ENCODE peak calls at places on chromosomes 6 and 20, in seven cellular contexts. S is H9; X is Panc1; W is brain microvascular endothelial cell; H is effector memory CD4-positive, alpha-beta T cell; O is thoracic aorta; G is CD8-positive, alpha-beta T cell. K is an unnamed sample.

GRCh38 chr6:1226208-1227099 is 85.4 kb upstream of the FOXQ1 start:
- DNase-seq in S (no peak), X (no peak), W (no peak), H (no peak), O (no peak), G (no peak), K (no peak)

GRCh38 chr6:138514860-138515540 is 15.7 kb upstream of the NHSL1 start:
- DNase-seq in S (no peak), X (no peak), W (no peak), H (peak; percentile 5), O (no peak), G (peak; percentile 55), K (no peak)

GRCh38 chr6:35058827-35059522 is 82.2 kb downstream of the TCP11 start:
- DNase-seq in S (no peak), X (no peak), W (no peak), H (no peak), O (no peak), G (no peak), K (no peak)

GRCh38 chr6:166940643-166941068 is 15.7 kb downstream of the RNASET2 start:
- DNase-seq in S (no peak), X (peak; percentile 18), W (peak; percentile 65), H (no peak), O (no peak), G (no peak), K (no peak)

GRCh38 chr20:50625986-50626677 is 65.2 kb downstream of the RIPOR3 start:
- DNase-seq in S (peak; percentile 93), X (no peak), W (peak; percentile 34), H (no peak), O (no peak), G (no peak), K (no peak)

GRCh38 chr6:44627879-44628271 is 240.4 kb downstream of the CDC5L start:
- DNase-seq in S (no peak), X (no peak), W (no peak), H (no peak), O (no peak), G (no peak), K (no peak)

GRCh38 chr6:105733556-105734162 is 330.8 kb upstream of the PREP start:
- DNase-seq in S (no peak), X (no peak), W (no peak), H (no peak), O (no peak), G (no peak), K (peak; percentile 37)

GRCh38 chr20:10586296-10586695 is 87.5 kb downstream of the JAG1 start:
- DNase-seq in S (no peak), X (no peak), W (no peak), H (no peak), O (no peak), G (no peak), K (no peak)

GRCh38 chr20:51095755-51096509 is 73.0 kb upstream of the KCNG1 start:
- DNase-seq in S (no peak), X (no peak), W (no peak), H (no peak), O (no peak), G (no peak), K (no peak)

GRCh38 chr20:24773168-24773567 is 175.9 kb upstream of the CST7 start:
- DNase-seq in S (no peak), X (no peak), W (no peak), H (no peak), O (no peak), G (no peak), K (no peak)

GRCh38 chr6:90355965-90356364 is 59.3 kb upstream of the BACH2 start:
- DNase-seq in S (no peak), X (no peak), W (no peak), H (no peak), O (no peak), G (no peak), K (no peak)

GRCh38 chr6:32369678-32370077 is 2.0 kb downstream of the TSBP1 start:
- DNase-seq in S (no peak), X (peak; percentile 30), W (peak; percentile 83), H (no peak), O (no peak), G (no peak), K (no peak)

GRCh38 chr6:43867246-43867645 is 97.2 kb downstream of the VEGFA start:
- DNase-seq in S (no peak), X (no peak), W (no peak), H (no peak), O (no peak), G (no peak), K (no peak)

GRCh38 chr6:128725271-128726233 is 157.4 kb upstream of the LAMA2 start:
- DNase-seq in S (no peak), X (peak; percentile 2), W (peak; percentile 34), H (no peak), O (no peak), G (no peak), K (no peak)

GRCh38 chr6:4480788-4481725 is 295.1 kb upstream of the CDYL start:
- DNase-seq in S (no peak), X (no peak), W (no peak), H (no peak), O (no peak), G (no peak), K (no peak)

GRCh38 chr20:19738936-19739335 is 19.1 kb upstream of the RIN2 start:
- DNase-seq in S (no peak), X (no peak), W (no peak), H (no peak), O (no peak), G (no peak), K (no peak)

GRCh38 chr6:89146748-89147715 is 1.2 kb downstream of the PM20D2 start:
- DNase-seq in S (peak; percentile 58), X (no peak), W (no peak), H (no peak), O (no peak), G (no peak), K (no peak)

GRCh38 chr6:39005774-39006173 is 42.8 kb upstream of the GLP1R start:
- DNase-seq in S (no peak), X (no peak), W (no peak), H (no peak), O (no peak), G (no peak), K (no peak)

GRCh38 chr20:62711703-62712101 is 3.1 kb downstream of the NTSR1 start:
- DNase-seq in S (no peak), X (no peak), W (no peak), H (no peak), O (no peak), G (no peak), K (no peak)

GRCh38 chr20:58597021-58597940 is 53.8 kb upstream of the STX16 start:
- DNase-seq in S (no peak), X (no peak), W (no peak), H (no peak), O (no peak), G (no peak), K (no peak)

GRCh38 chr6:140854363-140854762 is 1278.4 kb upstream of the GJE1 start:
- DNase-seq in S (no peak), X (no peak), W (no peak), H (no peak), O (no peak), G (no peak), K (no peak)

GRCh38 chr6:34011298-34011697 is 134.6 kb downstream of the GRM4 start:
- DNase-seq in S (no peak), X (no peak), W (no peak), H (no peak), O (no peak), G (no peak), K (no peak)

GRCh38 chr6:136077834-136078576 is 172.1 kb downstream of the MTFR2 start:
- DNase-seq in S (no peak), X (peak; percentile 2), W (peak; percentile 70), H (no peak), O (no peak), G (no peak), K (no peak)

GRCh38 chr6:11343963-11344714 is 111.7 kb upstream of the NEDD9 start:
- DNase-seq in S (no peak), X (no peak), W (no peak), H (no peak), O (no peak), G (no peak), K (no peak)

GRCh38 chr6:11341867-11342266 is 109.4 kb upstream of the NEDD9 start:
- DNase-seq in S (no peak), X (no peak), W (no peak), H (no peak), O (no peak), G (no peak), K (no peak)

GRCh38 chr6:11349880-11350279 is 117.4 kb upstream of the NEDD9 start:
- DNase-seq in S (no peak), X (no peak), W (no peak), H (no peak), O (no peak), G (no peak), K (no peak)

GRCh38 chr6:11350294-11350693 is 117.8 kb upstream of the NEDD9 start:
- DNase-seq in S (no peak), X (no peak), W (no peak), H (no peak), O (no peak), G (no peak), K (no peak)

GRCh38 chr6:11346516-11346915 is 114.0 kb upstream of the NEDD9 start:
- DNase-seq in S (no peak), X (no peak), W (no peak), H (no peak), O (no peak), G (no peak), K (no peak)
- H3K27ac ChIP-seq in S (no peak overlapping the region), X (no peak overlapping the region), W (no peak overlapping the region), H (no peak overlapping the region), O (no peak overlapping the region), G (no peak overlapping the region), K (no peak overlapping the region)

GRCh38 chr6:26224940-26225847 is 138.0 kb downstream of the HFE start:
- DNase-seq in S (peak; percentile 78), X (no peak), W (peak; percentile 79), H (no peak), O (no peak), G (no peak), K (no peak)
- H3K27ac ChIP-seq in S (peak overlapping the region; percentile 98), X (peak overlapping the region; percentile 89), W (peak overlapping the region; percentile 93), H (no peak overlapping the region), O (peak overlapping the region; percentile 91), G (peak overlapping the region; percentile 76), K (peak overlapping the region; percentile 77)

DNA sequence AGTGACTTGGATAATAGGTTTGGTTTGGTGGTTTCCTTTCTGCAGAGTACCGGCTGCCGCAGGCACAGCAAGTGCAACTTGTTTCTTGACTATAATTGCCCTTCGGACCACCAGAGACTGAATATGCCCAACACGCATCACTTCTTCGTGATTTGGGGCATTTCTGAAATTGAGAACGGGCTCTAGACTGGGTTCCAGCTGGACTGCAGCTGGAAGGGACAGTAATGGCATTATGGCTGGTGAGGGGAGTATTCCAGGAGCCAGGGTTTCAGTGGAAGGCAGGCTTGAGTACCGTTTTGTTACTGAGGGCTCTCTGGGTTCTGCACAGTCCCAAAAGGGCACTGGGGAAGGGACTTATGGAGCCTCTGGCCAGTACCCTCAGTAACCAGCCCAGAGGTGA is 40.1 kb downstream of the DSTN start:
- DNase-seq in S (no peak), X (no peak), W (no peak), H (no peak), O (no peak), G (no peak), K (no peak)
- H3K27ac ChIP-seq in S (no peak overlapping the region), X (peak overlapping the region; percentile 74), W (no peak overlapping the region), H (peak overlapping the region; percentile 36), O (peak overlapping the region; percentile 87), G (peak overlapping the region; percentile 43), K (peak overlapping the region; percentile 60)

DNA sequence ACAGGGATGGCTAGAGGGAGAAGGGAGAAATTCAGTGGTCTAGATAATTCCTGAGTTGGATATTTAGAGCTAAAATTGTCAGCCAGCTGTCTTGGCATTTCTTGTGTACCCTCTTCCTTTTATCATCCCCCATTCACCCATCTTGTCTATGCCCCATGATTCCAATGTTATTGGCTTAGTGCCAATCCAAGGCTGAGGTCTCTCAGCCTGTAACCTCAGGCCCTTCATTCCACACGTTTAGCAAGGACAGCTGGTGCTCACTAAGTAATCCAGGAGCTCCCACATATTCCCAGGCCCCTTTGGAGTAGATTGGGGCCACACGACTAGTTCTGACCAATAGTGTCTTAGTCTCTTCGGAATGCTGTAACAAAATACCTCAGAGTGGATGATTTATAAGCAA is 112.4 kb upstream of the ATXN1 start:
- DNase-seq in S (no peak), X (no peak), W (no peak), H (no peak), O (no peak), G (no peak), K (no peak)
- H3K27ac ChIP-seq in S (no peak overlapping the region), X (no peak overlapping the region), W (no peak overlapping the region), H (no peak overlapping the region), O (no peak overlapping the region), G (no peak overlapping the region), K (no peak overlapping the region)